ENCODE peak calls at places on chromosomes 4 and X, in ten cellular contexts. E, Q, F, S, P, A, K, N, I and B are unnamed samples.

GRCh38 chrX:123976671-123977316 is 15.3 kb downstream of the STAG2 start:
- DNase-seq in S (peak; percentile 63), Q (no peak), E (no peak), P (no peak), I (no peak), A (no peak), F (no peak), N (no peak), K (no peak), B (no peak)

GRCh38 chr4:127995776-127996175 is 30.6 kb downstream of the ABHD18 start:
- DNase-seq in N (no peak), P (no peak), F (no peak), A (no peak), Q (no peak), K (no peak), E (no peak), I (no peak), S (peak; percentile 70), B (no peak)

GRCh38 chr4:89994176-89994873 is 99.7 kb downstream of the MMRN1 start:
- DNase-seq in A (no peak), N (no peak), E (no peak), I (no peak), Q (no peak), F (no peak), K (no peak), S (peak; percentile 75), P (no peak), B (no peak)

GRCh38 chr4:155952546-155952945 is 1.1 kb downstream of the CTSO start:
- DNase-seq in S (peak; percentile 54), P (no peak), N (no peak), F (no peak), A (no peak), Q (no peak), I (no peak), E (no peak), K (no peak), B (no peak)

GRCh38 chrX:149648932-149649331 is 17.3 kb upstream of the TMEM185A start:
- DNase-seq in K (no peak), S (no peak), A (peak; percentile 23), Q (peak; percentile 17), N (no peak), F (no peak), P (no peak), I (no peak), E (no peak), B (no peak)

GRCh38 chr4:89700766-89701165 is 136.2 kb downstream of the SNCA start:
- DNase-seq in K (no peak), N (no peak), Q (no peak), A (no peak), E (no peak), S (no peak), P (no peak), F (no peak), I (no peak), B (no peak)

GRCh38 chrX:44529315-44529714 is 13.3 kb downstream of the FUNDC1 start:
- DNase-seq in F (no peak), E (no peak), S (no peak), I (no peak), P (no peak), N (no peak), A (no peak), Q (no peak), K (no peak), B (no peak)

GRCh38 chrX:39592776-39593175 is 505.0 kb downstream of the BCOR start:
- DNase-seq in I (no peak), E (no peak), N (no peak), K (no peak), P (no peak), A (no peak), S (peak; percentile 34), F (no peak), Q (no peak), B (no peak)

GRCh38 chrX:69097451-69098236 is 67.6 kb downstream of the PJA1 start:
- DNase-seq in S (no peak), K (no peak), I (no peak), N (no peak), P (no peak), Q (no peak), E (no peak), F (no peak), A (no peak), B (no peak)

GRCh38 chrX:86047174-86047991 is at the start of gene CHM:
- DNase-seq in E (no peak), Q (peak; percentile 21), K (peak; percentile 17), N (peak; percentile 53), F (peak; percentile 45), P (peak; percentile 26), I (peak; percentile 38), S (peak; percentile 88), A (peak; percentile 69), B (peak; percentile 38)

GRCh38 chr4:85391011-85391410 is 83.9 kb upstream of the ARHGAP24 start:
- DNase-seq in E (no peak), P (no peak), F (no peak), I (no peak), N (no peak), S (no peak), Q (no peak), K (no peak), A (no peak), B (no peak)

GRCh38 chrX:26442340-26442739 is 226.4 kb downstream of the MAGEB5 start:
- DNase-seq in N (no peak), A (no peak), K (no peak), F (no peak), S (peak; percentile 27), P (no peak), E (no peak), Q (no peak), I (no peak), B (no peak)

GRCh38 chr4:99324978-99325377 is 3.8 kb upstream of the ADH1B start:
- DNase-seq in F (peak; percentile 70), I (peak; percentile 61), E (no peak), P (no peak), N (no peak), A (no peak), Q (no peak), K (no peak), S (peak; percentile 16), B (no peak)

GRCh38 chrX:103376118-103376978 is at the start of gene BEX3:
- DNase-seq in F (no peak), Q (peak; percentile 68), N (peak; percentile 29), E (peak; percentile 44), P (peak; percentile 7), A (peak; percentile 50), I (peak; percentile 41), S (no peak), K (peak; percentile 3), B (peak; percentile 50)

GRCh38 chr4:1989533-1990347 is 19.0 kb downstream of the NELFA start:
- DNase-seq in K (no peak), P (no peak), I (no peak), F (no peak), A (no peak), S (no peak), Q (no peak), N (no peak), E (no peak), B (no peak)

GRCh38 chrX:11470231-11470630 is 177.0 kb downstream of the AMELX start:
- DNase-seq in A (no peak), E (no peak), F (no peak), K (no peak), I (no peak), P (no peak), N (no peak), Q (no peak), S (peak; percentile 95), B (no peak)

GRCh38 chr4:4443821-4444220 is 56.9 kb downstream of the NSG1 start:
- DNase-seq in F (peak; percentile 21), S (peak; percentile 77), Q (no peak), K (no peak), I (no peak), N (no peak), E (no peak), A (no peak), P (no peak), B (no peak)

GRCh38 chr4:122140834-122141233 is 11.3 kb upstream of the BLTP1 start:
- DNase-seq in A (no peak), K (no peak), N (no peak), P (no peak), E (no peak), S (no peak), I (no peak), Q (no peak), F (no peak), B (no peak)

GRCh38 chrX:31715675-31716074 is 643.8 kb upstream of the FTHL17 start:
- DNase-seq in N (no peak), K (no peak), Q (no peak), E (no peak), S (peak; percentile 42), I (no peak), F (no peak), A (no peak), P (no peak), B (no peak)

GRCh38 chrX:132636080-132636479 is 147.2 kb upstream of the MBNL3 start:
- DNase-seq in P (no peak), F (no peak), Q (no peak), K (no peak), I (no peak), N (no peak), A (no peak), E (no peak), S (no peak), B (no peak)

GRCh38 chr4:124862261-124862660 is 149.7 kb upstream of the ANKRD50 start:
- DNase-seq in E (no peak), S (no peak), A (no peak), F (no peak), I (no peak), Q (no peak), P (no peak), N (no peak), K (no peak), B (no peak)

GRCh38 chr4:14867847-14868246 is 134.4 kb upstream of the CPEB2 start:
- DNase-seq in S (no peak), F (no peak), P (no peak), I (no peak), E (no peak), N (no peak), Q (no peak), K (no peak), A (no peak), B (no peak)

GRCh38 chrX:153971632-153972367 is at the start of gene HCFC1:
- DNase-seq in P (peak; percentile 89), Q (peak; percentile 85), A (peak; percentile 93), I (peak; percentile 95), F (peak; percentile 70), E (peak; percentile 84), N (peak; percentile 88), S (peak; percentile 55), K (peak; percentile 80), B (no peak)

GRCh38 chr4:30753316-30753715 is 33.1 kb downstream of the PCDH7 start:
- DNase-seq in A (no peak), S (peak; percentile 23), E (no peak), F (peak; percentile 38), I (no peak), Q (no peak), K (no peak), P (no peak), N (no peak), B (no peak)

GRCh38 chr4:155582971-155583437 is 83.6 kb upstream of the GUCY1A1 start:
- DNase-seq in N (no peak), I (no peak), F (peak; percentile 44), S (peak; percentile 47), E (no peak), Q (no peak), A (peak; percentile 32), K (no peak), P (no peak), B (no peak)